ENCODE peak calls at places on chromosomes 3 and 15, in eight cellular contexts. I is IMR-90, Q is stomach, L is breast epithelium, W is A549, S is tibial nerve, G is ovary, V is prostate gland. P is an unnamed sample.
A peak's percentile ranks its signal among the peaks of the same experiment; 100 is the strongest.

GRCh38 chr15:62726461-62726860 is 316.1 kb upstream of the TPM1 start:
- DNase-seq in Q (no peak), W (no peak), S (no peak), V (no peak), G (no peak), L (no peak), I (no peak), P (no peak)

GRCh38 chr3:122988507-122988906 is 39.1 kb downstream of the SEMA5B start:
- DNase-seq in L (no peak), V (no peak), G (no peak), W (no peak), Q (no peak), S (no peak), I (no peak), P (no peak)

GRCh38 chr15:59160880-59161593 is 45.6 kb upstream of the LDHAL6B start:
- DNase-seq in L (no peak), W (peak; percentile 41), Q (no peak), S (no peak), G (no peak), I (peak; percentile 20), V (no peak), P (no peak)

GRCh38 chr3:115659253-115659652 is 35.9 kb downstream of the GAP43 start:
- DNase-seq in I (no peak), L (no peak), G (no peak), S (no peak), W (no peak), Q (no peak), V (no peak), P (no peak)

GRCh38 chr15:44082558-44083151 is 112.4 kb downstream of the FRMD5 start:
- DNase-seq in S (no peak), L (no peak), I (peak; percentile 32), G (no peak), Q (no peak), V (no peak), W (no peak), P (no peak)

GRCh38 chr3:143443851-143444331 is 324.3 kb downstream of the CHST2 start:
- DNase-seq in I (peak; percentile 98), V (no peak), Q (peak; percentile 47), L (no peak), G (peak; percentile 27), S (no peak), W (peak; percentile 80), P (peak; percentile 51)

GRCh38 chr15:27342991-27343390 is 372.0 kb downstream of the GABRG3 start:
- DNase-seq in Q (no peak), W (no peak), L (no peak), V (no peak), S (no peak), G (no peak), I (no peak), P (no peak)

GRCh38 chr15:29682781-29683180 is 139.5 kb downstream of the TJP1 start:
- DNase-seq in G (no peak), L (no peak), W (no peak), Q (no peak), I (peak; percentile 32), V (no peak), S (no peak), P (no peak)

GRCh38 chr15:23857028-23857641 is 170.0 kb upstream of the NDN start:
- DNase-seq in L (no peak), S (no peak), W (peak; percentile 43), I (peak; percentile 22), V (no peak), G (peak; percentile 52), Q (peak; percentile 56), P (peak; percentile 15)

GRCh38 chr15:75671684-75672083 is 24.0 kb downstream of the SNX33 start:
- DNase-seq in I (no peak), S (no peak), W (no peak), L (no peak), V (no peak), G (no peak), Q (no peak), P (no peak)

GRCh38 chr3:38039101-38039898 is at the start of gene DLEC1:
- DNase-seq in L (peak; percentile 65), I (peak; percentile 46), W (no peak), V (peak; percentile 59), Q (peak; percentile 77), G (peak; percentile 71), S (no peak), P (no peak)

GRCh38 chr3:110391640-110392395 is 679.8 kb upstream of the NECTIN3 start:
- DNase-seq in L (no peak), V (no peak), I (peak; percentile 72), Q (no peak), G (no peak), W (no peak), S (no peak), P (no peak)

GRCh38 chr15:100222349-100222715 is 119.4 kb downstream of the ADAMTS17 start:
- DNase-seq in S (no peak), G (no peak), Q (no peak), V (no peak), L (no peak), I (no peak), W (no peak), P (no peak)

GRCh38 chr3:39361252-39361927 is 21.8 kb upstream of the SLC25A38 start:
- DNase-seq in G (no peak), S (no peak), L (no peak), W (no peak), Q (no peak), I (no peak), V (no peak), P (no peak)

GRCh38 chr15:31217067-31217466 is 109.6 kb upstream of the KLF13 start:
- DNase-seq in S (no peak), W (no peak), V (no peak), I (no peak), Q (peak; percentile 8), L (no peak), G (no peak), P (no peak)

GRCh38 chr15:31215490-31216209 is 111.0 kb upstream of the KLF13 start:
- DNase-seq in G (peak; percentile 76), L (peak; percentile 88), V (peak; percentile 64), Q (peak; percentile 90), S (peak; percentile 67), W (peak; percentile 91), I (no peak), P (peak; percentile 79)

GRCh38 chr15:31214864-31215489 is 111.7 kb upstream of the KLF13 start:
- DNase-seq in L (no peak), Q (peak; percentile 79), S (peak; percentile 38), V (peak; percentile 80), G (peak; percentile 51), W (no peak), I (no peak), P (no peak)

GRCh38 chr15:31217566-31218270 is 108.9 kb upstream of the KLF13 start:
- DNase-seq in S (no peak), Q (no peak), L (no peak), I (no peak), V (no peak), G (no peak), W (no peak), P (no peak)

DNA sequence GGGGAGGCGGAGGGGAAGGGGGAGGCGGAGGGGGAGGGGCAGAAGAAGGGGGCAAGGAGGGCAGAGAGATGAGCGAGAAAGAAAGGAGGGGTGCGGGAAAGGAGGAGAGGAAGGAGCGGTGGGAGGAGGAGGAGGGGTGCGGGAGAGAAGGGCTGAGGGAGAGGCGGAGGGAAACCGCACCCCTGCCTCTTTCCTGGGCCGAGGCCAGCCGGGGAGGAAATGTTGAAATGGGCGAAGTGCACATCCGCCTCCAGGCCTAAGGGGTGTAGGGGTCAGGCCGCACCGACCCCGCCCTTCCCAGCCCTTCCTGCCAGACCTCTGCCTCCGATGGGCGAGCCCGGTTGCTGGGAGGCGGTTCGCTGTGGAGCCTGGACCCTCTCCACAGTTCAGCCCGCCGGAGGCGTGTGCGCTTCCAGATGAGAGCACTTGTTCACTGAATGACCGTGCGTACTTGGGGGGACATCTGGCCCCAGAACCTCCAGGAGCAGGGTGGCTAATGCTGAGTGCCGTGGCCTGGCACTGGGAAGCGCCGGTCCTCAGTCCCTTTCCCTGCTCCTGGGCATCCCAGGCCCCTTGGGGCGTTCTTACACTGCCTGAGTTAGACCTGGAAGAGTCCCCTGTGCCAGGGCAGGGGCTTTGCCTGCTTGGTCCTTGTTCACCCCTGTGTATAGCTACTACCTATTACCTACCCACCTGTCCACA is 110.3 kb upstream of the KLF13 start:
- DNase-seq in L (peak; percentile 81), S (peak; percentile 87), I (no peak), W (peak; percentile 86), Q (peak; percentile 93), V (peak; percentile 49), G (peak; percentile 92), P (peak; percentile 87)
- TF ChIP-seq POLR2A in L (no peak), S (no peak), I (no peak), W (peak; percentile 61), Q (no peak), V (no peak), G (no peak), P (no peak)

DNA sequence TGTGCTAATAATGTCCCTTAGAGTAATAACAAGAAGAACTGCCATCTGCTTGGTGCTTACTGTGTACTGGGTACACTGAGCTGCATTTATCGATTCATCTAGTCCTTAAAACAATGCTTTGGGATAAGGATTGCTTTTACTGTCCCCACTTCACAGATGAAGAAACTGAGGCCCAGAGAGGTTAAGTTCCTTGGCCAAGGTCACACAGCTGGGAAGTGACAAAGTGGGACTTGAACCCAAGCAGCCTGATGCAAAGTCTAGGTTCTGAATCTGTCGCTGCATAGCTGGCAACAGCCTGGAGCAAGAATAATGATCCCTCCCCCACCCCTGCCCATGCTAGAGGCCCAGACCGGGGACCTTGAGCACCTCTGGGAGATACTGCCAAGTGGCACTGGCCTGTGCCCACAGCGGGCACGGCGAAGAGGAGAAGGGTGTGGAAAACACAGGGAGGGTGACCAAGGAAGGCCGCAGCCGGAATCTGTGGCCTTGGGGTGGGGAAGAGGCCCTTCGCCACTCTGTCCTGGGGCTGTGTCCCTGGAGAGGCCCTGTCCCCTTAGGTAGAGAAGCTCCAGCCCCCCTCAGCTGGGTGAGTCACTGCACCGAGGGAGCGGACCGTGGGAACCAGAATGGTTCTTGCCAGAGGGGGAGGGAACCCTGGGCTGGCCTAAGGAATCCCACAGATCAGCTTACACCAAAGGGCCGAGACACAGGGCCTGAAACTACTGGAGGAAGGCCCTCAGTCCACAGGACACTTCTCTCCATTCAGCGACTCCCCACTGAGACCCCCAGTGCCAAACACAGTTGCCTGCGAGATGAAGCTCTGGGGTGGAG is 3.5 kb downstream of the PLXND1 start:
- DNase-seq in S (peak; percentile 68), L (no peak), W (peak; percentile 44), G (peak; percentile 83), Q (no peak), I (peak; percentile 95), V (no peak), P (peak; percentile 98)
- TF ChIP-seq POLR2A in S (peak; percentile 16), L (no peak), W (no peak), G (no peak), Q (no peak), I (no peak), V (no peak), P (peak; percentile 50)

DNA sequence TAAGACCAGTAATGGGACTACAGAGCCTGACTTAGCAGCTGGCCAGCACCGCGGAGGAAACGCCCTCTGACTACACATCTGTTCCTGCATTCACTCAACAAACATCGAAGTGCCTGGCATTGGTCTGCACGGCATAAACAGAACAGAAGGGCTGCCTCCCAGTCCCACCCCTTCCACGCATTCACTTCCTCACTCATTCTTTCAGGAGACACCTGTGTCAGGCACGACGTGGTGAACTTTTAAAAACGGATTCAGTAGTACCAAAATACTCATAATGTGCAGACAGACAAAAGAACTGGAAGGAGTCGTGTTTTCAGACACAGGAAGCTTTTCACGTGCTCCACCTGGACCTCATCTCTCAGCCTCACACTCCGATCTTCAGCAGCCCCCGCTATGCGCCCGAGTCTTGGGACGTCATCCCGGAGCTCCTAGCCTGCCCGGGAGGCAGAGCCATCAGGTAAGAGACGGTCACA is 123.3 kb downstream of the XXYLT1 start:
- DNase-seq in G (no peak), Q (peak; percentile 83), V (no peak), W (no peak), I (peak; percentile 62), S (no peak), L (no peak), P (no peak)
- TF ChIP-seq POLR2A in G (no peak), Q (no peak), V (no peak), W (no peak), I (no peak), S (no peak), L (no peak), P (no peak)

GRCh38 chr15:21262851-21263400 is 177.4 kb downstream of the POTEB3 start:
- DNase-seq in G (no peak), L (no peak), Q (no peak), W (no peak), I (no peak), V (no peak), S (no peak), P (no peak)
- TF ChIP-seq POLR2A in G (no peak), L (no peak), Q (no peak), W (no peak), I (no peak), V (no peak), S (no peak), P (no peak)

P was measured in H54.